ENCODE peak calls at places on chromosome 7, in five cellular contexts. One of them, this sample, is unnamed. For H3K4me1, the result is how much of the 10 kb centered on the place peaks cover.

GRCh38 chr7:70596575-70596891 is 535.4 kb upstream of the GALNT17 start:
- DNase-seq in uterus: no peak
- DNase-seq in thyroid gland: no peak
- DNase-seq in tibial nerve: no peak
- DNase-seq in ovary: no peak
- DNase-seq in this sample: no peak

GRCh38 chr7:130649004-130649790 is 19.4 kb downstream of the COPG2 start:
- DNase-seq in ovary: no peak
- DNase-seq in uterus: no peak
- DNase-seq in thyroid gland: no peak
- DNase-seq in tibial nerve: no peak
- DNase-seq in this sample: no peak

GRCh38 chr7:73517241-73517995 is 4.7 kb downstream of the BAZ1B start:
- DNase-seq in uterus: no peak
- DNase-seq in tibial nerve: no peak
- DNase-seq in ovary: no peak
- DNase-seq in thyroid gland: no peak
- DNase-seq in this sample: no peak

GRCh38 chr7:53325061-53325460 is 289.6 kb downstream of the POM121L12 start:
- DNase-seq in ovary: no peak
- DNase-seq in tibial nerve: no peak
- DNase-seq in uterus: no peak
- DNase-seq in thyroid gland: no peak
- DNase-seq in this sample: no peak

GRCh38 chr7:4845740-4846142 is 16.1 kb downstream of the PAPOLB start:
- DNase-seq in thyroid gland: peak
- DNase-seq in uterus: no peak
- DNase-seq in tibial nerve: no peak
- DNase-seq in ovary: peak
- DNase-seq in this sample: no peak

GRCh38 chr7:30896783-30897617 is 14.7 kb upstream of the AQP1 start:
- DNase-seq in uterus: no peak
- DNase-seq in thyroid gland: no peak
- DNase-seq in ovary: no peak
- DNase-seq in tibial nerve: no peak
- DNase-seq in this sample: no peak

GRCh38 chr7:128036226-128036940 is 5.1 kb upstream of the LRRC4 start:
- DNase-seq in thyroid gland: no peak
- DNase-seq in tibial nerve: no peak
- DNase-seq in ovary: no peak
- DNase-seq in uterus: no peak
- DNase-seq in this sample: no peak

GRCh38 chr7:15998617-15999016 is 312.1 kb upstream of the MEOX2 start:
- DNase-seq in thyroid gland: no peak
- DNase-seq in uterus: no peak
- DNase-seq in ovary: no peak
- DNase-seq in tibial nerve: no peak
- DNase-seq in this sample: no peak

GRCh38 chr7:44808914-44809393 is 12.5 kb downstream of the PPIA start:
- DNase-seq in thyroid gland: no peak
- DNase-seq in uterus: no peak
- DNase-seq in tibial nerve: no peak
- DNase-seq in ovary: no peak
- DNase-seq in this sample: no peak

GRCh38 chr7:1457949-1458675 is 1.2 kb downstream of the MICALL2 start:
- DNase-seq in tibial nerve: no peak
- DNase-seq in ovary: no peak
- DNase-seq in uterus: no peak
- DNase-seq in thyroid gland: no peak
- DNase-seq in this sample: no peak

GRCh38 chr7:23043441-23043840 is 29.5 kb upstream of the HYCC1 start:
- DNase-seq in tibial nerve: no peak
- DNase-seq in thyroid gland: no peak
- DNase-seq in uterus: no peak
- DNase-seq in ovary: no peak
- DNase-seq in this sample: no peak

GRCh38 chr7:116591202-116592040 is 66.6 kb downstream of the CAV1 start:
- DNase-seq in tibial nerve: no peak
- DNase-seq in uterus: no peak
- DNase-seq in ovary: no peak
- DNase-seq in thyroid gland: no peak
- DNase-seq in this sample: no peak

GRCh38 chr7:73809454-73810090 is 21.2 kb upstream of the CLDN4 start:
- DNase-seq in uterus: no peak
- DNase-seq in tibial nerve: no peak
- DNase-seq in thyroid gland: peak
- DNase-seq in ovary: no peak
- DNase-seq in this sample: no peak

GRCh38 chr7:27191716-27192545 is 6.9 kb upstream of the HOXA11 start:
- DNase-seq in tibial nerve: peak
- DNase-seq in thyroid gland: no peak
- DNase-seq in ovary: no peak
- DNase-seq in uterus: peak
- DNase-seq in this sample: no peak

GRCh38 chr7:40301486-40302065 is 166.8 kb downstream of the SUGCT start:
- DNase-seq in uterus: no peak
- DNase-seq in ovary: no peak
- DNase-seq in tibial nerve: no peak
- DNase-seq in thyroid gland: peak
- DNase-seq in this sample: no peak

GRCh38 chr7:106284516-106285050 is at the start of gene NAMPT:
- DNase-seq in thyroid gland: peak
- DNase-seq in uterus: peak
- DNase-seq in tibial nerve: peak
- DNase-seq in ovary: no peak
- DNase-seq in this sample: peak

GRCh38 chr7:102390697-102391484 is 5.3 kb upstream of the PRKRIP1 start:
- DNase-seq in thyroid gland: peak
- DNase-seq in ovary: peak
- DNase-seq in tibial nerve: peak
- DNase-seq in uterus: peak
- DNase-seq in this sample: peak

GRCh38 chr7:23220690-23221305 is 25.8 kb upstream of the GPNMB start:
- DNase-seq in tibial nerve: no peak
- DNase-seq in uterus: no peak
- DNase-seq in thyroid gland: no peak
- DNase-seq in ovary: no peak
- DNase-seq in this sample: no peak

GRCh38 chr7:100825760-100826545 is 1.4 kb downstream of the EPHB4 start:
- DNase-seq in uterus: peak
- DNase-seq in thyroid gland: no peak
- DNase-seq in ovary: no peak
- DNase-seq in tibial nerve: no peak
- DNase-seq in this sample: no peak

GRCh38 chr7:55052081-55052480 is 33.3 kb downstream of the EGFR start:
- DNase-seq in uterus: no peak
- DNase-seq in ovary: no peak
- DNase-seq in tibial nerve: no peak
- DNase-seq in thyroid gland: no peak
- DNase-seq in this sample: no peak

GRCh38 chr7:78095549-78095948 is 297.0 kb downstream of the PHTF2 start:
- DNase-seq in thyroid gland: no peak
- DNase-seq in tibial nerve: no peak
- DNase-seq in ovary: no peak
- DNase-seq in uterus: no peak
- DNase-seq in this sample: no peak

GRCh38 chr7:37332218-37333016 is 116.2 kb downstream of the ELMO1 start:
- DNase-seq in uterus: no peak
- DNase-seq in tibial nerve: no peak
- DNase-seq in thyroid gland: no peak
- DNase-seq in ovary: no peak
- DNase-seq in this sample: no peak

GRCh38 chr7:117951711-117952280 is 78.6 kb upstream of the CTTNBP2 start:
- DNase-seq in ovary: no peak
- DNase-seq in tibial nerve: no peak
- DNase-seq in thyroid gland: no peak
- DNase-seq in uterus: no peak
- DNase-seq in this sample: no peak

DNA sequence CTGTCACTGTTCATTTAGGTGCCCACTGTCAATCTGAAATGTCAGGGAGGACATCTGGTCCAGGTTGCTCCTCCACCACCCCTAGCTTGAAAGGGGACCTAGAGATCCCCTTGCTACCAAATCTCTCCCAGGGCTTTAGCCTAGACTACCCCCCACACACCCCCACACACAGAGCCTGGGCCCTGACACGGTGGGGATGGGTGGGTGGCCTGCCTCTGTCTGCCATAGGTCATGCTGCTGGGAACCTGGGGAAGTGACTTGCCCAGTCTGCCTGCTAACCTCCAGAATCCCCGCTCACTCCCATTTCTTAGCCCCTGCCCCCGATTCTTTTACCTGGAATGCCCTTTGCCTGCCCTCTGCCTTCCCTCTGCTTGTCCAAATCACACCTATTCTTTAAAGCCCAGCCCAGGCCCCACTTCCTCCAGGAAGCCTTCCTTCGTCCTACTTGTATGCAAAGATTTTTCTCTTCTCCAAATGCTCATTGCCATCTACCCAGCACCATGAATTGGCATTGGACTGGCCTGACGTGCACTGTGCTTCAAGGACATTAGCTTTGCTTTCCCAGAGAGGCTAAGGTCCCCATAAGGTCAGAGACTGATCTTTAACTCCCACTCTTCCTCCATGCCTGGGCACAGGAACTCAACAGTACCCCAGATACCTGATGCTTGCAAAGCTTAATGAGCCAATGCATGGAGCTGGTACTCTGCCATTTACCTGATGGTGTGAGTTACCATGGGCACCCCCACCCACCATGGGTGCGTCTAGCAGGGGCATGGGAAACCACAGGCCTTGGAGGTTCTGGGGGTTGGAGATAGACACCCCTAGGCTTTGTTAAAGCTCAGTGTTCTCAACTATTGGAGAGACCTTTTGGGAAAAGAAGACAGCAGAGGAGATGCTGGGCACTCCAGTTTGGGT is 1.9 kb upstream of the SMARCD3 start:
- DNase-seq in ovary: no peak
- DNase-seq in uterus: no peak
- DNase-seq in tibial nerve: no peak
- DNase-seq in thyroid gland: no peak
- DNase-seq in this sample: no peak
- H3K4me3 ChIP-seq in ovary: no peak
- H3K4me3 ChIP-seq in uterus: no peak
- H3K4me3 ChIP-seq in tibial nerve: peak
- H3K4me3 ChIP-seq in thyroid gland: no peak
- H3K4me3 ChIP-seq in this sample: no peak

GRCh38 chr7:92769361-92769633 is 67.1 kb downstream of the CDK6 start:
- DNase-seq in tibial nerve: no peak
- DNase-seq in thyroid gland: no peak
- DNase-seq in uterus: no peak
- DNase-seq in ovary: no peak
- DNase-seq in this sample: no peak
- H3K4me1 ChIP-seq in tibial nerve: under half
- H3K4me1 ChIP-seq in thyroid gland: under half
- H3K4me1 ChIP-seq in uterus: under half
- H3K4me1 ChIP-seq in ovary: under half
- H3K4me1 ChIP-seq in this sample: under half

GRCh38 chr7:96710544-96710943 is 898 bp upstream of the SEM1 start:
- DNase-seq in tibial nerve: no peak
- DNase-seq in ovary: no peak
- DNase-seq in uterus: no peak
- DNase-seq in thyroid gland: no peak
- DNase-seq in this sample: no peak

GRCh38 chr7:96707901-96708774 is 1.5 kb downstream of the SEM1 start:
- DNase-seq in thyroid gland: no peak
- DNase-seq in ovary: no peak
- DNase-seq in uterus: no peak
- DNase-seq in tibial nerve: no peak
- DNase-seq in this sample: no peak

GRCh38 chr7:96708872-96709271 is 774 bp downstream of the SEM1 start:
- DNase-seq in tibial nerve: no peak
- DNase-seq in ovary: no peak
- DNase-seq in thyroid gland: no peak
- DNase-seq in uterus: no peak
- DNase-seq in this sample: no peak

GRCh38 chr7:96713037-96713436 is 3.4 kb upstream of the SEM1 start:
- DNase-seq in ovary: no peak
- DNase-seq in thyroid gland: no peak
- DNase-seq in tibial nerve: no peak
- DNase-seq in uterus: no peak
- DNase-seq in this sample: no peak

GRCh38 chr7:96709381-96710228 is at the start of gene SEM1:
- DNase-seq in uterus: peak
- DNase-seq in tibial nerve: peak
- DNase-seq in thyroid gland: peak
- DNase-seq in ovary: peak
- DNase-seq in this sample: peak
- TF ChIP-seq POLR2A in uterus: peak
- TF ChIP-seq POLR2A in tibial nerve: peak
- TF ChIP-seq POLR2A in thyroid gland: peak
- TF ChIP-seq POLR2A in ovary: peak
- TF ChIP-seq POLR2A in this sample: peak

GRCh38 chr7:47452295-47452694 is 129.6 kb downstream of the TNS3 start:
- DNase-seq in thyroid gland: no peak
- DNase-seq in tibial nerve: no peak
- DNase-seq in uterus: no peak
- DNase-seq in ovary: no peak
- DNase-seq in this sample: no peak
- H3K4me3 ChIP-seq in thyroid gland: no peak
- H3K4me3 ChIP-seq in tibial nerve: no peak
- H3K4me3 ChIP-seq in uterus: no peak
- H3K4me3 ChIP-seq in ovary: no peak
- H3K4me3 ChIP-seq in this sample: peak

GRCh38 chr7:104584620-104585019 is 256.2 kb downstream of the LHFPL3 start:
- DNase-seq in ovary: no peak
- DNase-seq in thyroid gland: no peak
- DNase-seq in tibial nerve: no peak
- DNase-seq in uterus: no peak
- DNase-seq in this sample: no peak
- H3K4me1 ChIP-seq in ovary: under half
- H3K4me1 ChIP-seq in thyroid gland: under half
- H3K4me1 ChIP-seq in tibial nerve: under half
- H3K4me1 ChIP-seq in uterus: under half
- H3K4me1 ChIP-seq in this sample: under half

GRCh38 chr7:107564553-107565298 is 955 bp downstream of the DUS4L start:
- DNase-seq in thyroid gland: no peak
- DNase-seq in ovary: no peak
- DNase-seq in tibial nerve: no peak
- DNase-seq in uterus: no peak
- DNase-seq in this sample: no peak
- TF ChIP-seq POLR2A in thyroid gland: no peak
- TF ChIP-seq POLR2A in ovary: no peak
- TF ChIP-seq POLR2A in tibial nerve: no peak
- TF ChIP-seq POLR2A in uterus: no peak
- TF ChIP-seq POLR2A in this sample: no peak